ENCODE peak calls at places on chromosomes 5 and 9, in seven cellular contexts. W is tibial nerve; O is adrenal gland; D is activated CD8-positive, alpha-beta T cell treated with anti-CD3 and anti-CD28 coated beads, Interleukin-2, amount 10 ng/mL, durations not matched to agents 7 days and 5 days; F is progenitor cell of endocrine pancreas; Q is NCI-H69; X is SK-MEL-5. L is an unnamed sample.

GRCh38 chr9:126511426-126511825 is 102.3 kb upstream of the LMX1B start:
- DNase-seq in W (no peak), F (no peak), O (no peak), Q (no peak), X (no peak), D (no peak), L (no peak)

GRCh38 chr9:124000784-124001444 is 10.7 kb upstream of the LHX2 start:
- DNase-seq in Q (peak), F (no peak), O (no peak), W (no peak), X (no peak), D (no peak), L (no peak)

GRCh38 chr5:168713051-168713450 is 133.9 kb upstream of the PANK3 start:
- DNase-seq in D (no peak), X (no peak), F (no peak), W (no peak), Q (no peak), O (no peak), L (no peak)

GRCh38 chr5:82388186-82388585 is 110.0 kb upstream of the RPS23 start:
- DNase-seq in Q (no peak), O (peak), F (no peak), X (no peak), D (no peak), W (no peak), L (no peak)

GRCh38 chr5:10158886-10159285 is 90.8 kb downstream of the ATPSCKMT start:
- DNase-seq in Q (no peak), X (peak), D (no peak), F (no peak), O (no peak), W (no peak), L (no peak)

GRCh38 chr5:109779036-109779735 is 89.5 kb downstream of the MAN2A1 start:
- DNase-seq in X (no peak), W (no peak), Q (no peak), D (no peak), O (no peak), F (no peak), L (no peak)

GRCh38 chr5:149088686-149089085 is 25.8 kb upstream of the SH3TC2 start:
- DNase-seq in Q (no peak), F (no peak), O (no peak), W (no peak), D (no peak), X (no peak), L (no peak)

GRCh38 chr9:131410051-131410491 is 16.2 kb downstream of the PRRC2B start:
- DNase-seq in D (peak), O (no peak), W (no peak), Q (peak), F (no peak), X (no peak), L (no peak)

GRCh38 chr5:6423327-6424109 is 25.1 kb upstream of the UBE2QL1 start:
- DNase-seq in O (no peak), D (no peak), W (no peak), Q (no peak), X (no peak), F (no peak), L (no peak)

GRCh38 chr9:127557466-127557869 is 54.6 kb upstream of the STXBP1 start:
- DNase-seq in F (no peak), D (peak), O (no peak), X (peak), W (no peak), Q (peak), L (no peak)

GRCh38 chr9:81092057-81092456 is 597.3 kb downstream of the TLE1 start:
- DNase-seq in D (no peak), W (no peak), Q (no peak), F (no peak), X (no peak), O (no peak), L (no peak)

GRCh38 chr9:92496401-92496800 is 14.1 kb upstream of the ASPN start:
- DNase-seq in D (no peak), O (no peak), W (no peak), Q (no peak), X (no peak), F (no peak), L (no peak)

GRCh38 chr5:6832994-6833393 is 119.8 kb downstream of the TENT4A start:
- DNase-seq in Q (no peak), O (no peak), X (no peak), D (peak), W (no peak), F (no peak), L (no peak)

GRCh38 chr5:81188962-81189361 is 44.2 kb upstream of the CKMT2 start:
- DNase-seq in O (no peak), W (no peak), D (no peak), Q (peak), X (no peak), F (no peak), L (no peak)

GRCh38 chr5:1312993-1313833 is 18.3 kb upstream of the TERT start:
- DNase-seq in Q (peak), O (no peak), X (no peak), D (peak), F (no peak), W (no peak), L (no peak)

GRCh38 chr5:139745121-139745799 is 50.3 kb upstream of the PSD2 start:
- DNase-seq in D (no peak), O (peak), F (no peak), X (no peak), Q (peak), W (peak), L (peak)

GRCh38 chr5:11719888-11720481 is 184.3 kb downstream of the CTNND2 start:
- DNase-seq in F (peak), O (peak), W (no peak), X (peak), D (peak), Q (peak), L (peak)

GRCh38 chr9:114718801-114719221 is 36.8 kb upstream of the TEX48 start:
- DNase-seq in F (no peak), Q (no peak), X (no peak), W (no peak), D (peak), O (no peak), L (no peak)

GRCh38 chr5:20972419-20972925 is 984.5 kb upstream of the CDH18 start:
- DNase-seq in F (no peak), W (no peak), D (no peak), O (no peak), Q (peak), X (peak), L (peak)

GRCh38 chr5:77871946-77872345 is 95.8 kb upstream of the TBCA start:
- DNase-seq in W (no peak), Q (no peak), O (no peak), F (no peak), D (no peak), X (no peak), L (no peak)

GRCh38 chr5:176185133-176185733 is 53.0 kb upstream of the SIMC1 start:
- DNase-seq in F (no peak), O (no peak), W (no peak), D (no peak), X (no peak), Q (peak), L (no peak)

GRCh38 chr9:104833701-104834100 is 69.8 kb downstream of the NIPSNAP3B start:
- DNase-seq in F (no peak), O (no peak), X (no peak), D (no peak), W (no peak), Q (no peak), L (no peak)

GRCh38 chr5:136055612-136056302 is 27.0 kb downstream of the TGFBI start:
- DNase-seq in X (no peak), F (no peak), O (no peak), D (no peak), Q (no peak), W (no peak), L (no peak)

GRCh38 chr9:130630506-130631330 is 33.7 kb upstream of the PRDM12 start:
- DNase-seq in X (no peak), D (no peak), F (no peak), Q (no peak), W (no peak), O (no peak), L (no peak)

GRCh38 chr9:134286513-134287245 is 39.6 kb upstream of the RXRA start:
- DNase-seq in Q (no peak), W (no peak), D (no peak), F (no peak), X (no peak), O (no peak), L (no peak)

GRCh38 chr5:60163762-60164161 is 270.2 kb upstream of the PDE4D start:
- DNase-seq in D (no peak), W (no peak), O (no peak), X (no peak), F (no peak), Q (no peak), L (no peak)

GRCh38 chr9:134601764-134602163 is 39.8 kb upstream of the COL5A1 start:
- DNase-seq in F (no peak), O (no peak), Q (no peak), X (no peak), W (no peak), D (no peak), L (no peak)

GRCh38 chr5:179264053-179264540 is 81.2 kb downstream of the ADAMTS2 start:
- DNase-seq in F (no peak), O (peak), Q (no peak), W (no peak), X (no peak), D (no peak), L (no peak)

GRCh38 chr9:133119461-133120342 is 1.3 kb downstream of the RALGDS start:
- DNase-seq in D (no peak), W (no peak), Q (peak), F (no peak), O (no peak), X (no peak), L (no peak)

GRCh38 chr5:68149189-68149588 is 66.4 kb upstream of the PIK3R1 start:
- DNase-seq in X (no peak), W (no peak), Q (no peak), O (no peak), D (no peak), F (no peak), L (no peak)

GRCh38 chr9:126875780-126876510 is 15.5 kb downstream of the ZBTB34 start:
- DNase-seq in W (no peak), F (no peak), X (no peak), D (no peak), Q (no peak), O (no peak), L (no peak)

GRCh38 chr5:9776525-9776924 is 146.4 kb upstream of the TAS2R1 start:
- DNase-seq in W (no peak), O (no peak), X (no peak), D (no peak), Q (no peak), F (no peak), L (no peak)

GRCh38 chr5:170746081-170746951 is 37.2 kb upstream of the GABRP start:
- DNase-seq in D (no peak), O (peak), F (no peak), X (no peak), W (no peak), Q (no peak), L (no peak)

L was measured in occipital lobe.